ENCODE peak calls at places on chromosome 11, in six cellular contexts. F is EH, N is AG04449, X is EL, P is NCI-H1417 treated with DMSO at 0.1 percent for 48 hours, J is T-helper 1 cell. M is an unnamed sample.
A peak's percentile ranks its signal among the peaks of the same experiment; 100 is the strongest.

GRCh38 chr11:134583397-134583990 is 171.5 kb upstream of the B3GAT1 start:
- DNase-seq in F (no peak), N (no peak), X (no peak), P (no peak), J (no peak), M (no peak)

GRCh38 chr11:2885676-2886081 is at the start of gene CDKN1C:
- DNase-seq in J (peak; percentile 76), F (peak; percentile 80), N (no peak), X (peak; percentile 78), P (peak; percentile 8), M (peak; percentile 59)

GRCh38 chr11:113305440-113306336 is 8.7 kb upstream of the TTC12 start:
- DNase-seq in X (peak; percentile 68), N (no peak), J (peak; percentile 66), P (no peak), F (peak; percentile 67), M (peak; percentile 44)

GRCh38 chr11:104106136-104106754 is 57.7 kb downstream of the PDGFD start:
- DNase-seq in P (no peak), X (peak; percentile 52), N (peak; percentile 33), F (peak; percentile 65), J (no peak), M (no peak)

GRCh38 chr11:45618897-45619296 is 46.5 kb downstream of the CHST1 start:
- DNase-seq in J (no peak), N (no peak), X (no peak), F (no peak), P (no peak), M (no peak)

GRCh38 chr11:3222941-3223905 is 4.6 kb upstream of the MRGPRG start:
- DNase-seq in F (no peak), X (no peak), J (no peak), P (no peak), N (no peak), M (no peak)

GRCh38 chr11:62464655-62465054 is 45.8 kb downstream of the SCGB1A1 start:
- DNase-seq in X (no peak), P (no peak), F (no peak), J (no peak), N (no peak), M (peak; percentile 21)

GRCh38 chr11:14418801-14419417 is 59.9 kb upstream of the RRAS2 start:
- DNase-seq in F (peak; percentile 41), N (no peak), P (no peak), X (peak; percentile 44), J (no peak), M (no peak)

GRCh38 chr11:35518766-35519165 is 6.7 kb downstream of the PAMR1 start:
- DNase-seq in N (no peak), F (peak; percentile 27), P (no peak), J (no peak), X (no peak), M (no peak)

GRCh38 chr11:12029738-12030363 is 21.4 kb upstream of the DKK3 start:
- DNase-seq in N (no peak), F (peak; percentile 82), J (no peak), P (no peak), X (peak; percentile 74), M (no peak)

GRCh38 chr11:119728651-119729580 is at the start of gene NECTIN1:
- DNase-seq in N (no peak), P (no peak), X (peak; percentile 84), F (peak; percentile 86), J (peak; percentile 74), M (peak; percentile 79)